ENCODE peak calls at places on chromosomes 12 and 14, in nine cellular contexts. One of them, this sample, is unnamed.

GRCh38 chr14:92783813-92784431 is 10.2 kb upstream of the GOLGA5 start:
- DNase-seq in activated CD4-positive, alpha-beta T cell treated with anti-CD3 and anti-CD28 coated beads, Interleukin-2, amount 50 U/mL, for 48 hours: no peak
- DNase-seq in stimulated activated CD4-positive, alpha-beta T cell treated with anti-CD3 and anti-CD28 coated beads, TNF-alpha, amount 100 ng/mL, for 1 hour: no peak
- DNase-seq in activated effector memory CD4-positive, alpha-beta T cell treated with Interleukin-2 at 50 U/mL for 16 hours: no peak
- DNase-seq in T-helper 2 cell: no peak
- DNase-seq in prostate gland: peak
- DNase-seq in nucleus accumbens: peak
- DNase-seq in amygdala: no peak
- DNase-seq in germinal center: peak
- DNase-seq in this sample: no peak

GRCh38 chr12:29073631-29074239 is 75.3 kb upstream of the FAR2 start:
- DNase-seq in nucleus accumbens: peak
- DNase-seq in amygdala: no peak
- DNase-seq in germinal center: no peak
- DNase-seq in prostate gland: peak
- DNase-seq in T-helper 2 cell: peak
- DNase-seq in activated effector memory CD4-positive, alpha-beta T cell treated with Interleukin-2 at 50 U/mL for 16 hours: no peak
- DNase-seq in stimulated activated CD4-positive, alpha-beta T cell treated with anti-CD3 and anti-CD28 coated beads, TNF-alpha, amount 100 ng/mL, for 1 hour: no peak
- DNase-seq in activated CD4-positive, alpha-beta T cell treated with anti-CD3 and anti-CD28 coated beads, Interleukin-2, amount 50 U/mL, for 48 hours: no peak
- DNase-seq in this sample: no peak

GRCh38 chr12:130838284-130838950 is 633 bp downstream of the STX2 start:
- DNase-seq in amygdala: no peak
- DNase-seq in activated CD4-positive, alpha-beta T cell treated with anti-CD3 and anti-CD28 coated beads, Interleukin-2, amount 50 U/mL, for 48 hours: peak
- DNase-seq in germinal center: peak
- DNase-seq in prostate gland: peak
- DNase-seq in stimulated activated CD4-positive, alpha-beta T cell treated with anti-CD3 and anti-CD28 coated beads, TNF-alpha, amount 100 ng/mL, for 1 hour: no peak
- DNase-seq in nucleus accumbens: peak
- DNase-seq in T-helper 2 cell: peak
- DNase-seq in activated effector memory CD4-positive, alpha-beta T cell treated with Interleukin-2 at 50 U/mL for 16 hours: peak
- DNase-seq in this sample: peak

GRCh38 chr14:101083564-101084435 is 180.3 kb upstream of the RTL1 start:
- DNase-seq in T-helper 2 cell: no peak
- DNase-seq in amygdala: no peak
- DNase-seq in germinal center: no peak
- DNase-seq in nucleus accumbens: no peak
- DNase-seq in activated CD4-positive, alpha-beta T cell treated with anti-CD3 and anti-CD28 coated beads, Interleukin-2, amount 50 U/mL, for 48 hours: no peak
- DNase-seq in prostate gland: no peak
- DNase-seq in activated effector memory CD4-positive, alpha-beta T cell treated with Interleukin-2 at 50 U/mL for 16 hours: no peak
- DNase-seq in stimulated activated CD4-positive, alpha-beta T cell treated with anti-CD3 and anti-CD28 coated beads, TNF-alpha, amount 100 ng/mL, for 1 hour: no peak
- DNase-seq in this sample: no peak

GRCh38 chr12:56645201-56645716 is 525 bp downstream of the ATP5F1B start:
- DNase-seq in T-helper 2 cell: no peak
- DNase-seq in prostate gland: no peak
- DNase-seq in germinal center: no peak
- DNase-seq in nucleus accumbens: peak
- DNase-seq in activated CD4-positive, alpha-beta T cell treated with anti-CD3 and anti-CD28 coated beads, Interleukin-2, amount 50 U/mL, for 48 hours: no peak
- DNase-seq in amygdala: no peak
- DNase-seq in activated effector memory CD4-positive, alpha-beta T cell treated with Interleukin-2 at 50 U/mL for 16 hours: no peak
- DNase-seq in stimulated activated CD4-positive, alpha-beta T cell treated with anti-CD3 and anti-CD28 coated beads, TNF-alpha, amount 100 ng/mL, for 1 hour: no peak
- DNase-seq in this sample: no peak

GRCh38 chr14:79225815-79226214 is 985.5 kb downstream of the DIO2 start:
- DNase-seq in T-helper 2 cell: no peak
- DNase-seq in activated CD4-positive, alpha-beta T cell treated with anti-CD3 and anti-CD28 coated beads, Interleukin-2, amount 50 U/mL, for 48 hours: no peak
- DNase-seq in nucleus accumbens: no peak
- DNase-seq in stimulated activated CD4-positive, alpha-beta T cell treated with anti-CD3 and anti-CD28 coated beads, TNF-alpha, amount 100 ng/mL, for 1 hour: no peak
- DNase-seq in activated effector memory CD4-positive, alpha-beta T cell treated with Interleukin-2 at 50 U/mL for 16 hours: no peak
- DNase-seq in amygdala: no peak
- DNase-seq in germinal center: no peak
- DNase-seq in prostate gland: no peak
- DNase-seq in this sample: no peak

GRCh38 chr12:110704750-110705149 is 15.8 kb upstream of the HVCN1 start:
- DNase-seq in prostate gland: peak
- DNase-seq in amygdala: no peak
- DNase-seq in activated effector memory CD4-positive, alpha-beta T cell treated with Interleukin-2 at 50 U/mL for 16 hours: no peak
- DNase-seq in stimulated activated CD4-positive, alpha-beta T cell treated with anti-CD3 and anti-CD28 coated beads, TNF-alpha, amount 100 ng/mL, for 1 hour: no peak
- DNase-seq in nucleus accumbens: no peak
- DNase-seq in activated CD4-positive, alpha-beta T cell treated with anti-CD3 and anti-CD28 coated beads, Interleukin-2, amount 50 U/mL, for 48 hours: no peak
- DNase-seq in germinal center: no peak
- DNase-seq in T-helper 2 cell: no peak
- DNase-seq in this sample: no peak

GRCh38 chr12:119195256-119195655 is 16.5 kb downstream of the HSPB8 start:
- DNase-seq in T-helper 2 cell: no peak
- DNase-seq in activated effector memory CD4-positive, alpha-beta T cell treated with Interleukin-2 at 50 U/mL for 16 hours: no peak
- DNase-seq in stimulated activated CD4-positive, alpha-beta T cell treated with anti-CD3 and anti-CD28 coated beads, TNF-alpha, amount 100 ng/mL, for 1 hour: no peak
- DNase-seq in amygdala: no peak
- DNase-seq in nucleus accumbens: no peak
- DNase-seq in germinal center: no peak
- DNase-seq in activated CD4-positive, alpha-beta T cell treated with anti-CD3 and anti-CD28 coated beads, Interleukin-2, amount 50 U/mL, for 48 hours: no peak
- DNase-seq in prostate gland: no peak
- DNase-seq in this sample: no peak

GRCh38 chr12:33588082-33588712 is 148.6 kb upstream of the SYT10 start:
- DNase-seq in activated effector memory CD4-positive, alpha-beta T cell treated with Interleukin-2 at 50 U/mL for 16 hours: no peak
- DNase-seq in amygdala: no peak
- DNase-seq in germinal center: no peak
- DNase-seq in prostate gland: peak
- DNase-seq in T-helper 2 cell: no peak
- DNase-seq in stimulated activated CD4-positive, alpha-beta T cell treated with anti-CD3 and anti-CD28 coated beads, TNF-alpha, amount 100 ng/mL, for 1 hour: no peak
- DNase-seq in activated CD4-positive, alpha-beta T cell treated with anti-CD3 and anti-CD28 coated beads, Interleukin-2, amount 50 U/mL, for 48 hours: no peak
- DNase-seq in nucleus accumbens: no peak
- DNase-seq in this sample: no peak

GRCh38 chr14:100629696-100630095 is 42.5 kb upstream of the BEGAIN start:
- DNase-seq in nucleus accumbens: peak
- DNase-seq in activated CD4-positive, alpha-beta T cell treated with anti-CD3 and anti-CD28 coated beads, Interleukin-2, amount 50 U/mL, for 48 hours: no peak
- DNase-seq in T-helper 2 cell: no peak
- DNase-seq in germinal center: no peak
- DNase-seq in activated effector memory CD4-positive, alpha-beta T cell treated with Interleukin-2 at 50 U/mL for 16 hours: no peak
- DNase-seq in prostate gland: no peak
- DNase-seq in amygdala: peak
- DNase-seq in stimulated activated CD4-positive, alpha-beta T cell treated with anti-CD3 and anti-CD28 coated beads, TNF-alpha, amount 100 ng/mL, for 1 hour: no peak
- DNase-seq in this sample: peak

GRCh38 chr14:105389534-105389933 is 8.8 kb upstream of the TEX22 start:
- DNase-seq in amygdala: no peak
- DNase-seq in germinal center: no peak
- DNase-seq in stimulated activated CD4-positive, alpha-beta T cell treated with anti-CD3 and anti-CD28 coated beads, TNF-alpha, amount 100 ng/mL, for 1 hour: no peak
- DNase-seq in T-helper 2 cell: no peak
- DNase-seq in activated effector memory CD4-positive, alpha-beta T cell treated with Interleukin-2 at 50 U/mL for 16 hours: no peak
- DNase-seq in nucleus accumbens: peak
- DNase-seq in prostate gland: no peak
- DNase-seq in activated CD4-positive, alpha-beta T cell treated with anti-CD3 and anti-CD28 coated beads, Interleukin-2, amount 50 U/mL, for 48 hours: no peak
- DNase-seq in this sample: peak

GRCh38 chr12:121295123-121295745 is 1.3 kb downstream of the CAMKK2 start:
- DNase-seq in activated effector memory CD4-positive, alpha-beta T cell treated with Interleukin-2 at 50 U/mL for 16 hours: no peak
- DNase-seq in activated CD4-positive, alpha-beta T cell treated with anti-CD3 and anti-CD28 coated beads, Interleukin-2, amount 50 U/mL, for 48 hours: peak
- DNase-seq in stimulated activated CD4-positive, alpha-beta T cell treated with anti-CD3 and anti-CD28 coated beads, TNF-alpha, amount 100 ng/mL, for 1 hour: no peak
- DNase-seq in T-helper 2 cell: no peak
- DNase-seq in prostate gland: no peak
- DNase-seq in germinal center: no peak
- DNase-seq in nucleus accumbens: no peak
- DNase-seq in amygdala: no peak
- DNase-seq in this sample: no peak

GRCh38 chr12:84814664-84815245 is 97.8 kb downstream of the SLC6A15 start:
- DNase-seq in T-helper 2 cell: no peak
- DNase-seq in stimulated activated CD4-positive, alpha-beta T cell treated with anti-CD3 and anti-CD28 coated beads, TNF-alpha, amount 100 ng/mL, for 1 hour: no peak
- DNase-seq in prostate gland: no peak
- DNase-seq in nucleus accumbens: no peak
- DNase-seq in germinal center: no peak
- DNase-seq in amygdala: no peak
- DNase-seq in activated effector memory CD4-positive, alpha-beta T cell treated with Interleukin-2 at 50 U/mL for 16 hours: no peak
- DNase-seq in activated CD4-positive, alpha-beta T cell treated with anti-CD3 and anti-CD28 coated beads, Interleukin-2, amount 50 U/mL, for 48 hours: no peak
- DNase-seq in this sample: no peak

GRCh38 chr12:96308881-96309280 is 91.4 kb downstream of the CDK17 start:
- DNase-seq in germinal center: no peak
- DNase-seq in prostate gland: no peak
- DNase-seq in activated effector memory CD4-positive, alpha-beta T cell treated with Interleukin-2 at 50 U/mL for 16 hours: no peak
- DNase-seq in stimulated activated CD4-positive, alpha-beta T cell treated with anti-CD3 and anti-CD28 coated beads, TNF-alpha, amount 100 ng/mL, for 1 hour: no peak
- DNase-seq in amygdala: no peak
- DNase-seq in activated CD4-positive, alpha-beta T cell treated with anti-CD3 and anti-CD28 coated beads, Interleukin-2, amount 50 U/mL, for 48 hours: no peak
- DNase-seq in nucleus accumbens: no peak
- DNase-seq in T-helper 2 cell: no peak
- DNase-seq in this sample: no peak

GRCh38 chr12:34295366-34296142 is 273.3 kb downstream of the ALG10 start:
- DNase-seq in nucleus accumbens: no peak
- DNase-seq in activated CD4-positive, alpha-beta T cell treated with anti-CD3 and anti-CD28 coated beads, Interleukin-2, amount 50 U/mL, for 48 hours: no peak
- DNase-seq in activated effector memory CD4-positive, alpha-beta T cell treated with Interleukin-2 at 50 U/mL for 16 hours: no peak
- DNase-seq in prostate gland: no peak
- DNase-seq in amygdala: no peak
- DNase-seq in stimulated activated CD4-positive, alpha-beta T cell treated with anti-CD3 and anti-CD28 coated beads, TNF-alpha, amount 100 ng/mL, for 1 hour: no peak
- DNase-seq in germinal center: no peak
- DNase-seq in T-helper 2 cell: no peak
- DNase-seq in this sample: no peak

GRCh38 chr12:111093428-111094142 is 173.2 kb upstream of the MYL2 start:
- DNase-seq in amygdala: no peak
- DNase-seq in T-helper 2 cell: no peak
- DNase-seq in prostate gland: peak
- DNase-seq in activated effector memory CD4-positive, alpha-beta T cell treated with Interleukin-2 at 50 U/mL for 16 hours: no peak
- DNase-seq in nucleus accumbens: no peak
- DNase-seq in stimulated activated CD4-positive, alpha-beta T cell treated with anti-CD3 and anti-CD28 coated beads, TNF-alpha, amount 100 ng/mL, for 1 hour: no peak
- DNase-seq in germinal center: peak
- DNase-seq in activated CD4-positive, alpha-beta T cell treated with anti-CD3 and anti-CD28 coated beads, Interleukin-2, amount 50 U/mL, for 48 hours: no peak
- DNase-seq in this sample: no peak

GRCh38 chr14:23556700-23557440 is 799 bp downstream of the THTPA start:
- DNase-seq in prostate gland: no peak
- DNase-seq in germinal center: no peak
- DNase-seq in T-helper 2 cell: no peak
- DNase-seq in amygdala: no peak
- DNase-seq in stimulated activated CD4-positive, alpha-beta T cell treated with anti-CD3 and anti-CD28 coated beads, TNF-alpha, amount 100 ng/mL, for 1 hour: no peak
- DNase-seq in nucleus accumbens: no peak
- DNase-seq in activated CD4-positive, alpha-beta T cell treated with anti-CD3 and anti-CD28 coated beads, Interleukin-2, amount 50 U/mL, for 48 hours: no peak
- DNase-seq in activated effector memory CD4-positive, alpha-beta T cell treated with Interleukin-2 at 50 U/mL for 16 hours: no peak
- DNase-seq in this sample: no peak

GRCh38 chr12:98253207-98253606 is 262.2 kb upstream of the TMPO start:
- DNase-seq in stimulated activated CD4-positive, alpha-beta T cell treated with anti-CD3 and anti-CD28 coated beads, TNF-alpha, amount 100 ng/mL, for 1 hour: no peak
- DNase-seq in germinal center: no peak
- DNase-seq in T-helper 2 cell: no peak
- DNase-seq in activated CD4-positive, alpha-beta T cell treated with anti-CD3 and anti-CD28 coated beads, Interleukin-2, amount 50 U/mL, for 48 hours: no peak
- DNase-seq in prostate gland: peak
- DNase-seq in nucleus accumbens: no peak
- DNase-seq in activated effector memory CD4-positive, alpha-beta T cell treated with Interleukin-2 at 50 U/mL for 16 hours: no peak
- DNase-seq in amygdala: no peak
- DNase-seq in this sample: no peak

GRCh38 chr14:76065519-76065918 is 80.0 kb downstream of the IFT43 start:
- DNase-seq in prostate gland: no peak
- DNase-seq in amygdala: no peak
- DNase-seq in T-helper 2 cell: no peak
- DNase-seq in stimulated activated CD4-positive, alpha-beta T cell treated with anti-CD3 and anti-CD28 coated beads, TNF-alpha, amount 100 ng/mL, for 1 hour: no peak
- DNase-seq in germinal center: no peak
- DNase-seq in activated effector memory CD4-positive, alpha-beta T cell treated with Interleukin-2 at 50 U/mL for 16 hours: no peak
- DNase-seq in nucleus accumbens: no peak
- DNase-seq in activated CD4-positive, alpha-beta T cell treated with anti-CD3 and anti-CD28 coated beads, Interleukin-2, amount 50 U/mL, for 48 hours: no peak
- DNase-seq in this sample: no peak

GRCh38 chr14:94225460-94225989 is 51.4 kb downstream of the PPP4R4 start:
- DNase-seq in activated CD4-positive, alpha-beta T cell treated with anti-CD3 and anti-CD28 coated beads, Interleukin-2, amount 50 U/mL, for 48 hours: no peak
- DNase-seq in prostate gland: no peak
- DNase-seq in amygdala: no peak
- DNase-seq in nucleus accumbens: no peak
- DNase-seq in activated effector memory CD4-positive, alpha-beta T cell treated with Interleukin-2 at 50 U/mL for 16 hours: no peak
- DNase-seq in stimulated activated CD4-positive, alpha-beta T cell treated with anti-CD3 and anti-CD28 coated beads, TNF-alpha, amount 100 ng/mL, for 1 hour: no peak
- DNase-seq in T-helper 2 cell: no peak
- DNase-seq in germinal center: no peak
- DNase-seq in this sample: no peak

GRCh38 chr12:41034686-41035085 is 153.4 kb upstream of the PDZRN4 start:
- DNase-seq in germinal center: no peak
- DNase-seq in T-helper 2 cell: no peak
- DNase-seq in stimulated activated CD4-positive, alpha-beta T cell treated with anti-CD3 and anti-CD28 coated beads, TNF-alpha, amount 100 ng/mL, for 1 hour: no peak
- DNase-seq in nucleus accumbens: no peak
- DNase-seq in activated effector memory CD4-positive, alpha-beta T cell treated with Interleukin-2 at 50 U/mL for 16 hours: no peak
- DNase-seq in prostate gland: no peak
- DNase-seq in amygdala: no peak
- DNase-seq in activated CD4-positive, alpha-beta T cell treated with anti-CD3 and anti-CD28 coated beads, Interleukin-2, amount 50 U/mL, for 48 hours: no peak
- DNase-seq in this sample: no peak

GRCh38 chr14:59098377-59098776 is 90.1 kb upstream of the DAAM1 start:
- DNase-seq in amygdala: no peak
- DNase-seq in prostate gland: no peak
- DNase-seq in germinal center: no peak
- DNase-seq in nucleus accumbens: no peak
- DNase-seq in stimulated activated CD4-positive, alpha-beta T cell treated with anti-CD3 and anti-CD28 coated beads, TNF-alpha, amount 100 ng/mL, for 1 hour: no peak
- DNase-seq in T-helper 2 cell: no peak
- DNase-seq in activated effector memory CD4-positive, alpha-beta T cell treated with Interleukin-2 at 50 U/mL for 16 hours: no peak
- DNase-seq in activated CD4-positive, alpha-beta T cell treated with anti-CD3 and anti-CD28 coated beads, Interleukin-2, amount 50 U/mL, for 48 hours: no peak
- DNase-seq in this sample: no peak

GRCh38 chr12:130222519-130223255 is 60.4 kb downstream of the FZD10 start:
- DNase-seq in activated effector memory CD4-positive, alpha-beta T cell treated with Interleukin-2 at 50 U/mL for 16 hours: no peak
- DNase-seq in nucleus accumbens: no peak
- DNase-seq in amygdala: no peak
- DNase-seq in T-helper 2 cell: no peak
- DNase-seq in prostate gland: no peak
- DNase-seq in stimulated activated CD4-positive, alpha-beta T cell treated with anti-CD3 and anti-CD28 coated beads, TNF-alpha, amount 100 ng/mL, for 1 hour: no peak
- DNase-seq in germinal center: no peak
- DNase-seq in activated CD4-positive, alpha-beta T cell treated with anti-CD3 and anti-CD28 coated beads, Interleukin-2, amount 50 U/mL, for 48 hours: no peak
- DNase-seq in this sample: no peak

GRCh38 chr14:92507174-92507768 is 6.3 kb upstream of the RIN3 start:
- DNase-seq in activated CD4-positive, alpha-beta T cell treated with anti-CD3 and anti-CD28 coated beads, Interleukin-2, amount 50 U/mL, for 48 hours: no peak
- DNase-seq in germinal center: peak
- DNase-seq in amygdala: no peak
- DNase-seq in activated effector memory CD4-positive, alpha-beta T cell treated with Interleukin-2 at 50 U/mL for 16 hours: no peak
- DNase-seq in prostate gland: no peak
- DNase-seq in stimulated activated CD4-positive, alpha-beta T cell treated with anti-CD3 and anti-CD28 coated beads, TNF-alpha, amount 100 ng/mL, for 1 hour: no peak
- DNase-seq in nucleus accumbens: no peak
- DNase-seq in T-helper 2 cell: no peak
- DNase-seq in this sample: no peak